ENCODE peak calls at places on chromosomes 11 and 22, in ten cellular contexts. One of them, this sample, is unnamed.

GRCh38 chr11:111520565-111520964 is 6.0 kb downstream of the HOATZ start:
- DNase-seq in mucosa of gallbladder: no peak
- DNase-seq in myocyte: peak
- DNase-seq in NCI-H1092 treated with DMSO at 0.1 percent for 48 hours: no peak
- DNase-seq in A172: peak
- DNase-seq in NCI-H69: no peak
- DNase-seq in anterior cingulate cortex: no peak
- DNase-seq in NCI-H460: no peak
- DNase-seq in neural crest cell: no peak
- DNase-seq in nephron progenitor cell: no peak
- DNase-seq in this sample: no peak

GRCh38 chr11:4480577-4481539 is 1.6 kb upstream of the OR52K1 start:
- DNase-seq in mucosa of gallbladder: no peak
- DNase-seq in myocyte: no peak
- DNase-seq in NCI-H1092 treated with DMSO at 0.1 percent for 48 hours: no peak
- DNase-seq in A172: peak
- DNase-seq in NCI-H69: no peak
- DNase-seq in anterior cingulate cortex: no peak
- DNase-seq in NCI-H460: no peak
- DNase-seq in neural crest cell: no peak
- DNase-seq in nephron progenitor cell: no peak
- DNase-seq in this sample: no peak

GRCh38 chr11:28153586-28153985 is 45.4 kb downstream of the METTL15 start:
- DNase-seq in mucosa of gallbladder: no peak
- DNase-seq in myocyte: no peak
- DNase-seq in NCI-H1092 treated with DMSO at 0.1 percent for 48 hours: no peak
- DNase-seq in A172: no peak
- DNase-seq in NCI-H69: no peak
- DNase-seq in anterior cingulate cortex: no peak
- DNase-seq in NCI-H460: no peak
- DNase-seq in neural crest cell: no peak
- DNase-seq in nephron progenitor cell: no peak
- DNase-seq in this sample: no peak

GRCh38 chr11:84855846-84856245 is 771.3 kb downstream of the DLG2 start:
- DNase-seq in mucosa of gallbladder: no peak
- DNase-seq in myocyte: peak
- DNase-seq in NCI-H1092 treated with DMSO at 0.1 percent for 48 hours: no peak
- DNase-seq in A172: peak
- DNase-seq in NCI-H69: no peak
- DNase-seq in anterior cingulate cortex: no peak
- DNase-seq in NCI-H460: no peak
- DNase-seq in neural crest cell: no peak
- DNase-seq in nephron progenitor cell: no peak
- DNase-seq in this sample: no peak

GRCh38 chr11:92843455-92843854 is 126.0 kb upstream of the MTNR1B start:
- DNase-seq in mucosa of gallbladder: no peak
- DNase-seq in myocyte: no peak
- DNase-seq in NCI-H1092 treated with DMSO at 0.1 percent for 48 hours: no peak
- DNase-seq in A172: no peak
- DNase-seq in NCI-H69: peak
- DNase-seq in anterior cingulate cortex: no peak
- DNase-seq in NCI-H460: no peak
- DNase-seq in neural crest cell: no peak
- DNase-seq in nephron progenitor cell: no peak
- DNase-seq in this sample: peak

GRCh38 chr22:23518381-23519187 is 61.5 kb downstream of the IGLL1 start:
- DNase-seq in mucosa of gallbladder: no peak
- DNase-seq in myocyte: no peak
- DNase-seq in NCI-H1092 treated with DMSO at 0.1 percent for 48 hours: peak
- DNase-seq in A172: no peak
- DNase-seq in NCI-H69: peak
- DNase-seq in anterior cingulate cortex: no peak
- DNase-seq in NCI-H460: no peak
- DNase-seq in neural crest cell: no peak
- DNase-seq in nephron progenitor cell: peak
- DNase-seq in this sample: no peak

GRCh38 chr11:128549256-128549944 is 38.0 kb downstream of the ETS1 start:
- DNase-seq in mucosa of gallbladder: no peak
- DNase-seq in myocyte: no peak
- DNase-seq in NCI-H1092 treated with DMSO at 0.1 percent for 48 hours: no peak
- DNase-seq in A172: no peak
- DNase-seq in NCI-H69: no peak
- DNase-seq in anterior cingulate cortex: no peak
- DNase-seq in NCI-H460: no peak
- DNase-seq in neural crest cell: no peak
- DNase-seq in nephron progenitor cell: no peak
- DNase-seq in this sample: no peak

GRCh38 chr22:46864314-46865051 is 102.0 kb downstream of the TBC1D22A start:
- DNase-seq in mucosa of gallbladder: no peak
- DNase-seq in myocyte: no peak
- DNase-seq in NCI-H1092 treated with DMSO at 0.1 percent for 48 hours: no peak
- DNase-seq in A172: no peak
- DNase-seq in NCI-H69: no peak
- DNase-seq in anterior cingulate cortex: no peak
- DNase-seq in NCI-H460: no peak
- DNase-seq in neural crest cell: no peak
- DNase-seq in nephron progenitor cell: no peak
- DNase-seq in this sample: no peak

GRCh38 chr11:111674941-111675340 is 72.7 kb downstream of the SIK2 start:
- DNase-seq in mucosa of gallbladder: no peak
- DNase-seq in myocyte: no peak
- DNase-seq in NCI-H1092 treated with DMSO at 0.1 percent for 48 hours: no peak
- DNase-seq in A172: no peak
- DNase-seq in NCI-H69: no peak
- DNase-seq in anterior cingulate cortex: no peak
- DNase-seq in NCI-H460: no peak
- DNase-seq in neural crest cell: no peak
- DNase-seq in nephron progenitor cell: no peak
- DNase-seq in this sample: no peak

GRCh38 chr11:131864205-131864604 is 493.8 kb downstream of the NTM start:
- DNase-seq in mucosa of gallbladder: no peak
- DNase-seq in myocyte: no peak
- DNase-seq in NCI-H1092 treated with DMSO at 0.1 percent for 48 hours: no peak
- DNase-seq in A172: no peak
- DNase-seq in NCI-H69: peak
- DNase-seq in anterior cingulate cortex: no peak
- DNase-seq in NCI-H460: no peak
- DNase-seq in neural crest cell: no peak
- DNase-seq in nephron progenitor cell: no peak
- DNase-seq in this sample: no peak

This sample was measured in NCI-H345.